ENCODE peak calls at places on chromosome 1, in eight cellular contexts. C, S, X, G, E, R, I and M are unnamed samples.

GRCh38 chr1:66368261-66368660 is 165.7 kb upstream of the SGIP1 start:
- DNase-seq in C (no peak), R (no peak), G (no peak), X (no peak), E (no peak), I (no peak), S (no peak), M (no peak)

GRCh38 chr1:77370588-77371306 is 88.9 kb downstream of the AK5 start:
- DNase-seq in I (no peak), S (no peak), E (no peak), C (no peak), X (no peak), R (peak), G (no peak), M (no peak)

GRCh38 chr1:33173091-33173490 is 8.8 kb downstream of the TRIM62 start:
- DNase-seq in C (no peak), X (no peak), I (no peak), G (no peak), S (no peak), E (no peak), R (no peak), M (no peak)

GRCh38 chr1:168706376-168706995 is 22.5 kb downstream of the DPT start:
- DNase-seq in R (no peak), S (no peak), E (no peak), I (no peak), G (no peak), C (no peak), X (no peak), M (no peak)

GRCh38 chr1:221868894-221869293 is 127.0 kb upstream of the DUSP10 start:
- DNase-seq in S (no peak), E (no peak), X (no peak), C (no peak), G (no peak), R (peak), I (no peak), M (peak)

GRCh38 chr1:159877695-159878444 is 15.4 kb upstream of the VSIG8 start:
- DNase-seq in I (no peak), R (no peak), X (no peak), C (no peak), G (no peak), E (peak), S (no peak), M (no peak)

GRCh38 chr1:2563205-2563604 is 7.0 kb downstream of the TNFRSF14 start:
- DNase-seq in X (no peak), E (no peak), I (no peak), C (no peak), S (peak), R (no peak), G (peak), M (no peak)

GRCh38 chr1:90074137-90074536 is 79.2 kb downstream of the ZNF326 start:
- DNase-seq in E (no peak), C (no peak), X (no peak), G (no peak), I (no peak), S (no peak), R (no peak), M (no peak)

GRCh38 chr1:234926574-234927311 is 201.9 kb downstream of the TOMM20 start:
- DNase-seq in E (no peak), I (no peak), G (no peak), R (no peak), C (no peak), S (no peak), X (no peak), M (no peak)

GRCh38 chr1:36349839-36350238 is 26.4 kb upstream of the EVA1B start:
- DNase-seq in E (no peak), R (no peak), I (no peak), C (no peak), S (no peak), G (no peak), X (no peak), M (no peak)

GRCh38 chr1:154431586-154432373 is 26.6 kb downstream of the IL6R start:
- DNase-seq in C (no peak), I (no peak), X (no peak), S (no peak), R (peak), E (no peak), G (no peak), M (no peak)

GRCh38 chr1:182841368-182841988 is 2.3 kb downstream of the DHX9 start:
- DNase-seq in X (no peak), C (no peak), S (no peak), R (no peak), I (no peak), G (no peak), E (no peak), M (peak)

GRCh38 chr1:22969224-22969829 is 3.3 kb downstream of the LACTBL1 start:
- DNase-seq in I (no peak), G (no peak), C (peak), S (no peak), X (no peak), R (peak), E (no peak), M (no peak)

GRCh38 chr1:230158422-230159291 is 91.6 kb downstream of the GALNT2 start:
- DNase-seq in C (no peak), S (no peak), G (peak), E (no peak), X (no peak), I (no peak), R (peak), M (peak)

GRCh38 chr1:109280768-109281356 is 2.1 kb downstream of the PSRC1 start:
- DNase-seq in X (no peak), R (no peak), C (no peak), G (no peak), E (no peak), I (no peak), S (no peak), M (no peak)

GRCh38 chr1:213513006-213513405 is 462.0 kb downstream of the RPS6KC1 start:
- DNase-seq in S (no peak), G (no peak), I (no peak), C (no peak), E (no peak), X (no peak), R (no peak), M (no peak)

GRCh38 chr1:32736812-32737791 is 34.5 kb upstream of the SYNC start:
- DNase-seq in E (peak), I (peak), G (peak), R (no peak), C (no peak), X (no peak), S (no peak), M (no peak)

GRCh38 chr1:107964397-107965111 is 426 bp downstream of the VAV3 start:
- DNase-seq in G (peak), S (peak), R (no peak), E (peak), X (no peak), I (peak), C (no peak), M (no peak)

GRCh38 chr1:222239130-222239529 is 308.8 kb downstream of the HHIPL2 start:
- DNase-seq in E (no peak), X (no peak), G (no peak), S (no peak), R (no peak), I (no peak), C (no peak), M (no peak)

GRCh38 chr1:203190949-203191348 is 4.4 kb upstream of the CHI3L1 start:
- DNase-seq in X (no peak), S (no peak), C (no peak), E (no peak), I (no peak), G (no peak), R (no peak), M (no peak)

GRCh38 chr1:41664861-41665640 is 180.6 kb upstream of the EDN2 start:
- DNase-seq in X (no peak), G (no peak), C (peak), E (no peak), R (peak), S (no peak), I (no peak), M (peak)

GRCh38 chr1:46562498-46562897 is 11.1 kb upstream of the KNCN start:
- DNase-seq in E (no peak), G (no peak), R (no peak), X (no peak), I (no peak), C (no peak), S (no peak), M (no peak)